ENCODE peak calls at places on chromosome 18, in eight cellular contexts. B, G, M, Q, I, C, L and S are unnamed samples.

GRCh38 chr18:51330739-51331138 is 133.3 kb upstream of the MEX3C start:
- DNase-seq in G (no peak), B (no peak), M (no peak), I (no peak), L (no peak), Q (no peak), C (no peak), S (no peak)

GRCh38 chr18:676069-676468 is 18.6 kb downstream of the TYMS start:
- DNase-seq in L (peak), Q (no peak), B (no peak), C (no peak), I (no peak), G (no peak), M (no peak), S (no peak)

GRCh38 chr18:74520096-74520833 is 14.0 kb upstream of the CNDP1 start:
- DNase-seq in G (no peak), C (no peak), L (no peak), I (no peak), Q (no peak), M (no peak), B (no peak), S (no peak)

GRCh38 chr18:48842259-48843061 is 108.3 kb downstream of the SMAD7 start:
- DNase-seq in Q (peak), C (peak), B (no peak), I (peak), L (peak), M (no peak), G (peak), S (no peak)

GRCh38 chr18:68919900-68920299 is 122.0 kb downstream of the CCDC102B start:
- DNase-seq in C (no peak), I (no peak), L (no peak), Q (no peak), B (no peak), G (no peak), M (no peak), S (no peak)

GRCh38 chr18:48310353-48310752 is 98.8 kb downstream of the ZBTB7C start:
- DNase-seq in I (no peak), Q (no peak), M (no peak), L (no peak), G (no peak), C (no peak), B (no peak), S (no peak)

GRCh38 chr18:702957-703659 is 9.3 kb downstream of the ENOSF1 start:
- DNase-seq in C (no peak), G (no peak), L (no peak), Q (no peak), I (peak), M (no peak), B (no peak), S (no peak)

GRCh38 chr18:63505566-63506335 is 29.0 kb downstream of the SERPINB5 start:
- DNase-seq in L (no peak), Q (no peak), G (peak), B (no peak), M (peak), I (peak), C (no peak), S (no peak)

GRCh38 chr18:48896875-48897511 is 53.8 kb downstream of the SMAD7 start:
- DNase-seq in I (no peak), C (no peak), Q (peak), B (peak), G (peak), L (peak), M (no peak), S (no peak)

GRCh38 chr18:68494802-68495560 is 219.9 kb downstream of the TMX3 start:
- DNase-seq in C (no peak), I (peak), Q (no peak), G (no peak), B (no peak), M (no peak), L (no peak), S (no peak)

GRCh38 chr18:31409301-31409700 is 32.7 kb downstream of the DSG4 start:
- DNase-seq in C (no peak), Q (no peak), G (no peak), M (no peak), I (no peak), L (no peak), B (no peak), S (no peak)

GRCh38 chr18:45722899-45723298 is 1.1 kb upstream of the SLC14A1 start:
- DNase-seq in I (peak), G (peak), M (peak), L (peak), Q (peak), B (peak), C (peak), S (peak)

GRCh38 chr18:59540819-59541218 is 156.4 kb downstream of the CCBE1 start:
- DNase-seq in C (no peak), L (no peak), Q (no peak), G (no peak), I (peak), B (no peak), M (no peak), S (no peak)

GRCh38 chr18:9707381-9708056 is 582 bp upstream of the RAB31 start:
- DNase-seq in C (no peak), I (no peak), G (no peak), L (no peak), Q (no peak), B (no peak), M (no peak), S (no peak)

GRCh38 chr18:36628435-36629094 is 200.2 kb downstream of the TPGS2 start:
- DNase-seq in G (no peak), M (no peak), C (no peak), Q (no peak), I (peak), B (no peak), L (no peak), S (no peak)

GRCh38 chr18:47397671-47398319 is 146.3 kb upstream of the SKOR2 start:
- DNase-seq in Q (no peak), C (no peak), M (peak), B (no peak), L (no peak), G (peak), I (no peak), S (no peak)

GRCh38 chr18:58859935-58860334 is 4.7 kb upstream of the ZNF532 start:
- DNase-seq in G (no peak), B (no peak), C (no peak), Q (no peak), L (no peak), I (no peak), M (peak), S (no peak)

DNA sequence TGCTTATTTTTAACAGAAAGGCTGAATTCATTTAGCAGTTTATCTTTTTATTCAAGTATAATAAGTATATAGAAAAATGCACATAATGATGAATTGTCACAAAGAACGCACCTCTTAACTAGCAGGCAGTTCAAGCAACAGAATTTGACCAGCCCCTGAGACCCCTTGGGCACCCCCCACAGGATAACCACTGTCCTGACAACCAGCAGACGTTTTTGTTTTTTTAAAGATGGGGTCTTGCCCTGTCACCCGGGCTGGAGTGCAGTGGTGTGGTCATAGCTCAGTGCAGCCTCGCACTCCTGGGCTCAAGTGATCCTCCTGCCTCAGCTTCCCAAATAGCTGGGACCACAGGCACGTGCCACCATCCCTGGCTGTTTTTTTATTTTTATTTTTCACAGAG is 14.0 kb downstream of the PRELID3A start:
- DNase-seq in M (no peak), L (no peak), G (no peak), Q (no peak), B (no peak), C (no peak), I (no peak), S (no peak)
- TF ChIP-seq CTCF in M (peak), L (no peak), G (no peak), Q (no peak), B (no peak), C (no peak), I (no peak), S (no peak)

DNA sequence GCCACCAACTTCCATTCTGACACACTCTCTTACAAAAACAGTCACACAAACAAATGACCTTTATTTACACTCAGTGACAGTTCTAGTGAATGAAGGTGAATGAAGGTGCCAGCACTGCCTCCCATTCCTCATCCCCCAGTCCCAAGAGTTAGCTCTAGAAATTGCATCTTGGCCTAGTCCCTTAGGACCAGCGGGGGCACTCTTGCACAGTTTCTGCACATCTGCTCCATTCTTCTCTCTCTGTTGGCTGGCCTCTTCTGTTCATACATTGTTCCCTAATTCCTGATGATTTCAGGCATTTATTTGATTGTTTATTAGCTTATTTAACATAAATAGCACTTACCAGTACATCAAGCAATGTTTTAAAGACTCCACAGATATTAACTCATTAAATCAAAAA is 30.9 kb downstream of the GAREM1 start:
- DNase-seq in C (no peak), I (no peak), B (no peak), L (peak), Q (no peak), G (no peak), M (no peak), S (no peak)
- TF ChIP-seq CTCF in C (no peak), I (peak), B (peak), L (no peak), Q (no peak), G (no peak), M (peak), S (no peak)

DNA sequence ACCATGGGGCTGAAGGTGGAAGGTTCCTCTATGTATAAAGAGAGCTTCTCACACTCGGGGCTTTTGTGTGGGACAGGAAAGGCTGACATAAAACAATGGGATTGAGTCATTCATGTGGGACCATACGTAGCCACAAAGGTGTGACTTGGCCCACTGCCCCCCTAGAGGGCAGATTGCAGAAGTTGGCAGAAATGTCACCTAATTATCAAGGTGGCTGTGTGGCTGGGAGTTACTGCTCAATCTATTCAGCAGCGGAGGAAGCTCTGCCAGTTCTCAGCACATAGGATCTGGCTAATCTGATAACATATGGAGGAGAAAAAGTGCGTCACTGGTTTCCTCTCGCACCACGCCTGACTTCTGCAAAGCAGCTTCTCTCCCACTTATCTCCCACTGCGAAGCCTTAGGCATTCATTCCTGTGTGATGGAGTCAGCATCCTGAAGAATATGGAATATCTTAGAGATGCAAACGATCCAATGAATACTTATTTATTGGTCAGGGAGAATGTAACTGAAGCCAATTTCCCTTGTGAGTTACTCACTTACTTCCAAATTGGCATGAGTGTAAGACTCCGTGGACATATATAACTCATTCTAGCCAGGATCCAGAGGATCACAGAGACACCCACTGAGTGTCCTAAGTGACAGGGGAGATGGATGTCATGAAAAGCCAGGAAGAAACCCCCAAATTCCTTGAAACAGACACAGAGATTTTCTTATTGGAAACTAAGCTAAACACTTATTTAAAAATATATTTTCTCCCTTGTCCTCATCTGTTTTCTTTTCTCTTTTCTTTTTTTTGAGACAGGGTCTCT is 344.8 kb downstream of the TGIF1 start:
- DNase-seq in M (no peak), B (no peak), Q (no peak), C (no peak), G (no peak), I (peak), L (peak), S (no peak)
- TF ChIP-seq CTCF in M (no peak), B (no peak), Q (no peak), C (no peak), G (no peak), I (no peak), L (no peak), S (no peak)

GRCh38 chr18:43587538-43588153 is 310.4 kb upstream of the SYT4 start:
- DNase-seq in I (peak), M (no peak), G (peak), B (no peak), C (no peak), Q (no peak), L (no peak), S (no peak)
- TF ChIP-seq CTCF in I (peak), M (peak), G (peak), B (peak), C (peak), Q (peak), L (peak), S (peak)

GRCh38 chr18:52341617-52342381 is 1.8 kb downstream of the DCC start:
- DNase-seq in M (peak), L (no peak), I (no peak), B (no peak), C (no peak), Q (no peak), G (peak), S (peak)

GRCh38 chr18:52343138-52343537 is 3.1 kb downstream of the DCC start:
- DNase-seq in B (no peak), M (peak), L (no peak), C (no peak), Q (no peak), G (no peak), I (no peak), S (no peak)

GRCh38 chr18:52337286-52337685 is 2.7 kb upstream of the DCC start:
- DNase-seq in B (no peak), L (no peak), I (peak), Q (no peak), C (no peak), G (no peak), M (no peak), S (no peak)

GRCh38 chr18:52340466-52341378 is 725 bp downstream of the DCC start:
- DNase-seq in L (no peak), B (no peak), Q (no peak), I (no peak), C (no peak), M (peak), G (no peak), S (no peak)

GRCh38 chr18:52339891-52340371 is at the start of gene DCC:
- DNase-seq in I (peak), C (no peak), M (peak), L (no peak), B (peak), G (peak), Q (peak), S (peak)
- TF ChIP-seq CTCF in I (peak), C (no peak), M (peak), L (no peak), B (no peak), G (peak), Q (peak), S (peak)

GRCh38 chr18:10973579-10974260 is 175.6 kb downstream of the PIEZO2 start:
- DNase-seq in Q (no peak), I (no peak), M (no peak), G (no peak), L (no peak), C (no peak), B (no peak), S (no peak)

GRCh38 chr18:10977042-10977441 is 172.3 kb downstream of the PIEZO2 start:
- DNase-seq in G (no peak), M (no peak), L (no peak), C (no peak), I (no peak), B (no peak), Q (no peak), S (no peak)

GRCh38 chr18:10971717-10972116 is 177.7 kb downstream of the PIEZO2 start:
- DNase-seq in C (no peak), Q (no peak), G (no peak), B (no peak), I (no peak), M (no peak), L (no peak), S (no peak)
- TF ChIP-seq CTCF in C (no peak), Q (no peak), G (no peak), B (no peak), I (no peak), M (no peak), L (no peak), S (no peak)

GRCh38 chr18:62457830-62458229 is 65.0 kb upstream of the ZCCHC2 start:
- DNase-seq in I (no peak), B (no peak), C (no peak), L (no peak), G (no peak), Q (no peak), M (peak), S (no peak)
- TF ChIP-seq CTCF in I (no peak), B (no peak), C (no peak), L (no peak), G (no peak), Q (no peak), M (peak), S (no peak)